ENCODE peak calls at places on chromosomes 13 and 19, in four cellular contexts. Q is RWPE2, R is astrocyte of the spinal cord, J is transverse colon. V is an unnamed sample.
A peak's percentile ranks its signal among the peaks of the same experiment; 100 is the strongest.

GRCh38 chr19:45323671-45324081 is 1.0 kb upstream of the CKM start:
- DNase-seq in Q (no peak), R (no peak), J (peak; percentile 14), V (no peak)

GRCh38 chr13:110853235-110853721 is 61.6 kb downstream of the ANKRD10 start:
- DNase-seq in J (no peak), Q (no peak), R (no peak), V (no peak)

GRCh38 chr13:19606152-19606551 is 27.3 kb upstream of the MPHOSPH8 start:
- DNase-seq in R (no peak), J (no peak), Q (no peak), V (no peak)

GRCh38 chr19:48533770-48534169 is 18.2 kb upstream of the SULT2B1 start:
- DNase-seq in J (no peak), R (no peak), Q (no peak), V (no peak)

GRCh38 chr13:83568019-83568418 is 314.3 kb downstream of the SLITRK1 start:
- DNase-seq in R (no peak), Q (no peak), J (no peak), V (no peak)

GRCh38 chr13:86174632-86175031 is 375.4 kb upstream of the SLITRK6 start:
- DNase-seq in J (no peak), R (peak; percentile 19), Q (no peak), V (no peak)

GRCh38 chr13:19782049-19782726 is 557 bp downstream of the PSPC1 start:
- DNase-seq in J (peak; percentile 61), R (peak; percentile 62), Q (peak; percentile 54), V (peak; percentile 78)

GRCh38 chr19:45069056-45069455 is 7.2 kb downstream of the ZNF296 start:
- DNase-seq in J (no peak), R (no peak), Q (no peak), V (no peak)

GRCh38 chr13:72141845-72142470 is 275.0 kb upstream of the DACH1 start:
- DNase-seq in J (no peak), R (peak; percentile 82), Q (no peak), V (no peak)

GRCh38 chr19:48779636-48780035 is 24.3 kb downstream of the FGF21 start:
- DNase-seq in J (no peak), R (no peak), Q (no peak), V (no peak)

GRCh38 chr19:49339364-49340068 is 4.3 kb downstream of the CD37 start:
- DNase-seq in R (peak; percentile 89), J (peak; percentile 84), Q (peak; percentile 90), V (peak; percentile 96)

GRCh38 chr19:4083677-4084546 is 17.2 kb upstream of the ZBTB7A start:
- DNase-seq in Q (no peak), R (no peak), J (peak; percentile 73), V (no peak)
- H3K4me3 ChIP-seq in Q (no peak overlapping the region), R (no peak overlapping the region), J (peak overlapping the region; percentile 36), V (peak overlapping the region; percentile 45)

GRCh38 chr13:24664726-24665409 is 15.3 kb upstream of the ATP12A start:
- DNase-seq in J (no peak), R (peak; percentile 17), Q (no peak), V (no peak)

GRCh38 chr13:24662195-24663088 is 17.8 kb upstream of the ATP12A start:
- DNase-seq in Q (no peak), R (no peak), J (peak; percentile 63), V (no peak)

GRCh38 chr13:24660023-24660806 is 20.0 kb upstream of the ATP12A start:
- DNase-seq in R (no peak), J (no peak), Q (no peak), V (no peak)

GRCh38 chr13:24661713-24662112 is 18.5 kb upstream of the ATP12A start:
- DNase-seq in R (no peak), J (no peak), Q (no peak), V (no peak)

DNA sequence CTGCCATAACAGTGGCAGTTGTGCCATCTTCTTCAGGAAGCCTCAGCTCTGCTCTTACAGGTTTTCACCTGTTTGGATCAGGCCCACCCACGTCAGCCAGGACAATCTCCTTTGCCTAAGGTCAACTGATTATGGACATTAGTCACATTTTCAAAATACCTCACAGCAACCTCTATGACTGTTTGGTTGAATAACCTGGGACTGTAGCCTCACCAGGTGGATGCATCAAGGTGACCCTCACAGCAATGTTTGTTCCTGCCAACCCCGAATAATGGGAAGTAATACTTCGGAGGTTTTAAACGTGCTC is 17.2 kb upstream of the ATP12A start:
- DNase-seq in J (no peak), R (no peak), Q (no peak), V (no peak)
- H3K4me3 ChIP-seq in J (no peak overlapping the region), R (no peak overlapping the region), Q (no peak overlapping the region), V (no peak overlapping the region)

GRCh38 chr19:34364462-34364829 is 550 bp upstream of the GPI start:
- DNase-seq in R (no peak), Q (no peak), J (no peak), V (no peak)
- H3K4me3 ChIP-seq in R (peak overlapping the region; percentile 63), Q (peak overlapping the region; percentile 82), J (peak overlapping the region; percentile 90), V (peak overlapping the region; percentile 84)

DNA sequence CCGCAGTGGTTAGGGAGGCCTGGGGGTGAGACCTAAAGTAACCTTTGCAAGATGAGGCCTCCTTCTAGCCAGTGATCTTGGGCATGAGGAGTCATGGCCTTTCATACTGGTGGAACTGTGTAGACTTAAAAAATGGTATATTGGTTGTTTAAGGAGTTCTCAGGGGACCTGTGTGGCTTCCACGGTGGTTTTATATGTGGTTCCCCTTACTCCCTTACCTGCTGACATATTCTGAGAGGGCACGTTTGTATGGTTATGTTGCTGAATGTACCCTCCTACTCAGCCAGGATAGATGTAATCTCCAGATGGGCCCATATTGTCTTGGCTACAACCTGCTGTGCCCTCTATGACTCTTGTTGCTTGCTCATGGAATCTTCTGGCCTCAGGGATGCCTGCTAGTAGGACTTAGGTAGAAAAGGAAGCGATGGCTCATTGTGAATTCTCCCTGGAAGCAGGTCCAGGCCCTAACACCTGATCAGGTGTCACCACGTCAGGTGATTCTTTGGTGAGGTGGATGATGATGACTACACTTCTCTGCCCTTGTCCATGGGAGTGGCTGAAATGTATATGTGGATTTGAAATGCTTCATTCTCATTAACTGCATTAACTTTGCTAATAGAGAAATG is 1.8 kb downstream of the ZNF460 start:
- DNase-seq in R (no peak), J (no peak), Q (no peak), V (no peak)
- H3K4me3 ChIP-seq in R (peak overlapping the region; percentile 1), J (peak overlapping the region; percentile 97), Q (no peak overlapping the region), V (peak overlapping the region; percentile 33)

DNA sequence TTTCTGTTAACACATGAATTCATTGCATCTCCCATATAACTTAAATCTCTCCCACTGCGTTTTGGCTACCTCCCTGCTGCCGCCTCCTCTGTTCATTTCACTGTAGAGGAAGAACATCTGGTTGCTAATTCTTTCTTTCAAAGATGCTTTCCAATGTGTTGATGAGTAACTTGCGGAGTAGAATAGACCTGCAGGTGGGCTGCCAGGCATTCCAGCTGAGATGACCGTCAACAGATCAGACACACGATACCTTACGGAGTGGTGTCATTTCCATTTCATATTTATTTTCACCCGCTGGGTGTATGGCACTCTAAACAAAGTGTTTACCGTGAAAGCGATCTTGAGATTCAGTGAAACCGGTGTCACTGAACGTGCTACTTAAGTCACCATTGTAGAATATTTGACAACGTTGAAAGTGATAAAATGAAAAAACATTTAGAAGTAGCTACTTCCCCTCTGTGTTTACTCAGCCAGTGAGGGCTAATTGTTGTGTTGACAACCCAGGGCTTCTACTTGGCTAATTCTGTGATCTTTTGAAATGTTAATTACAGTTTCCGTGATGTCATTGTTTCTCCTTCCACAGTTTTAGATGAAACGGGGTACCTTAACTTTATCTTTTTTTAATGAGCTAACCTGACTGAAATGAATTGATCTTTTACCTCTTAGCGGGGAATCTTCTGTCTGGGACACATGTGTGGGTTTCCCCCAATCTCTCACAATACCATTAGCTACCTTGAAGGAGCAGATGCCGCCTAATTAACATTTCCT is 228.5 kb upstream of the ARGLU1 start:
- DNase-seq in R (no peak), Q (no peak), J (no peak), V (no peak)
- H3K4me3 ChIP-seq in R (peak overlapping the region; percentile 26), Q (no peak overlapping the region), J (peak overlapping the region; percentile 22), V (peak overlapping the region; percentile 56)

GRCh38 chr13:114077938-114078335 is 54.5 kb downstream of the RASA3 start:
- DNase-seq in Q (no peak), J (no peak), R (peak; percentile 87), V (no peak)
- H3K4me3 ChIP-seq in Q (no peak overlapping the region), J (no peak overlapping the region), R (no peak overlapping the region), V (no peak overlapping the region)

V was measured in coronary artery.